ENCODE peak calls at places on chromosome 12, in eight cellular contexts. K, T, P, L, D, I, E and Y are unnamed samples.

GRCh38 chr12:130990034-130990433 is 36.3 kb downstream of the ADGRD1 start:
- DNase-seq in K (no peak), T (no peak), P (no peak), L (no peak), D (no peak), I (no peak), E (no peak), Y (no peak)

GRCh38 chr12:95763809-95764253 is 26.7 kb downstream of the NTN4 start:
- DNase-seq in K (no peak), T (no peak), P (no peak), L (no peak), D (no peak), I (peak), E (no peak), Y (no peak)

GRCh38 chr12:66684222-66684621 is 5.3 kb upstream of the GRIP1 start:
- DNase-seq in K (no peak), T (no peak), P (no peak), L (no peak), D (no peak), I (no peak), E (no peak), Y (no peak)

GRCh38 chr12:124626841-124627502 is 59.6 kb upstream of the NCOR2 start:
- DNase-seq in K (no peak), T (no peak), P (no peak), L (peak), D (no peak), I (peak), E (no peak), Y (no peak)

GRCh38 chr12:7219599-7220243 is 30.2 kb downstream of the PEX5 start:
- DNase-seq in K (peak), T (peak), P (peak), L (peak), D (no peak), I (peak), E (peak), Y (peak)

GRCh38 chr12:3604750-3605638 is 114.0 kb downstream of the PRMT8 start:
- DNase-seq in K (peak), T (no peak), P (peak), L (no peak), D (peak), I (no peak), E (no peak), Y (peak)

GRCh38 chr12:53750812-53751335 is 905 bp downstream of the CISTR start:
- DNase-seq in K (peak), T (peak), P (peak), L (peak), D (no peak), I (no peak), E (no peak), Y (peak)

GRCh38 chr12:5480953-5481300 is 49.0 kb downstream of the NTF3 start:
- DNase-seq in K (no peak), T (no peak), P (peak), L (no peak), D (no peak), I (no peak), E (no peak), Y (no peak)

GRCh38 chr12:117063162-117063911 is 35.9 kb downstream of the TESC start:
- DNase-seq in K (no peak), T (no peak), P (no peak), L (no peak), D (no peak), I (no peak), E (no peak), Y (no peak)

GRCh38 chr12:49687941-49688340 is 19.3 kb downstream of the FMNL3 start:
- DNase-seq in K (no peak), T (no peak), P (peak), L (no peak), D (no peak), I (no peak), E (no peak), Y (no peak)

GRCh38 chr12:64457036-64457435 is 5.1 kb downstream of the TBK1 start:
- DNase-seq in K (no peak), T (no peak), P (no peak), L (no peak), D (no peak), I (no peak), E (no peak), Y (no peak)

GRCh38 chr12:47946413-47947107 is 16.8 kb upstream of the TMEM106C start:
- DNase-seq in K (no peak), T (no peak), P (no peak), L (no peak), D (no peak), I (peak), E (no peak), Y (peak)

GRCh38 chr12:26410686-26411085 is 215.3 kb downstream of the SSPN start:
- DNase-seq in K (no peak), T (no peak), P (no peak), L (no peak), D (no peak), I (no peak), E (no peak), Y (no peak)

GRCh38 chr12:112906712-112907414 is at the start of gene OAS1:
- DNase-seq in K (peak), T (peak), P (no peak), L (peak), D (no peak), I (peak), E (peak), Y (peak)

GRCh38 chr12:56300644-56301464 is 724 bp upstream of the CS start:
- DNase-seq in K (peak), T (no peak), P (no peak), L (no peak), D (no peak), I (no peak), E (peak), Y (no peak)

GRCh38 chr12:52506858-52507715 is 13.1 kb downstream of the KRT5 start:
- DNase-seq in K (peak), T (no peak), P (no peak), L (no peak), D (no peak), I (peak), E (peak), Y (peak)

GRCh38 chr12:108430245-108430644 is 84.8 kb upstream of the FICD start:
- DNase-seq in K (no peak), T (no peak), P (no peak), L (no peak), D (no peak), I (peak), E (no peak), Y (no peak)

GRCh38 chr12:106978035-106978800 is 8.7 kb downstream of the MTERF2 start:
- DNase-seq in K (peak), T (no peak), P (no peak), L (peak), D (no peak), I (peak), E (no peak), Y (peak)

GRCh38 chr12:131085816-131086591 is 132.3 kb downstream of the ADGRD1 start:
- DNase-seq in K (no peak), T (no peak), P (no peak), L (peak), D (peak), I (no peak), E (no peak), Y (no peak)

GRCh38 chr12:6860942-6861341 is 6.4 kb upstream of the TPI1 start:
- DNase-seq in K (no peak), T (no peak), P (no peak), L (no peak), D (peak), I (no peak), E (no peak), Y (no peak)

GRCh38 chr12:113299619-113300237 is 35.2 kb downstream of the SLC8B1 start:
- DNase-seq in K (no peak), T (no peak), P (peak), L (peak), D (no peak), I (peak), E (no peak), Y (peak)

GRCh38 chr12:26919216-26919555 is 18.6 kb downstream of the INTS13 start:
- DNase-seq in K (no peak), T (no peak), P (no peak), L (no peak), D (no peak), I (no peak), E (no peak), Y (no peak)

GRCh38 chr12:25960176-25960575 is 1.7 kb downstream of the RASSF8 start:
- DNase-seq in K (peak), T (no peak), P (no peak), L (no peak), D (no peak), I (peak), E (peak), Y (peak)

GRCh38 chr12:15336772-15337553 is 14.7 kb downstream of the PTPRO start:
- DNase-seq in K (no peak), T (no peak), P (no peak), L (no peak), D (no peak), I (peak), E (no peak), Y (no peak)

GRCh38 chr12:59444932-59445331 is 150.9 kb upstream of the SLC16A7 start:
- DNase-seq in K (no peak), T (no peak), P (peak), L (no peak), D (no peak), I (peak), E (no peak), Y (no peak)

GRCh38 chr12:48998497-48999353 is 450 bp downstream of the DDN start:
- DNase-seq in K (no peak), T (peak), P (no peak), L (no peak), D (no peak), I (peak), E (peak), Y (peak)

GRCh38 chr12:132238487-132239248 is 90.7 kb downstream of the GALNT9 start:
- DNase-seq in K (no peak), T (no peak), P (no peak), L (no peak), D (peak), I (no peak), E (no peak), Y (no peak)

GRCh38 chr12:94198872-94199271 is 50.5 kb downstream of the PLXNC1 start:
- DNase-seq in K (no peak), T (no peak), P (peak), L (no peak), D (no peak), I (no peak), E (no peak), Y (no peak)

GRCh38 chr12:42539696-42540095 is 49.9 kb downstream of the PRICKLE1 start:
- DNase-seq in K (no peak), T (no peak), P (no peak), L (no peak), D (no peak), I (no peak), E (no peak), Y (no peak)

GRCh38 chr12:2309647-2310046 is 256.9 kb downstream of the CACNA1C start:
- DNase-seq in K (no peak), T (no peak), P (no peak), L (no peak), D (no peak), I (no peak), E (no peak), Y (no peak)

GRCh38 chr12:56150563-56150962 is 1.8 kb upstream of the MYL6B start:
- DNase-seq in K (no peak), T (no peak), P (no peak), L (no peak), D (no peak), I (peak), E (no peak), Y (no peak)

GRCh38 chr12:2301531-2302461 is 249.0 kb downstream of the CACNA1C start:
- DNase-seq in K (no peak), T (no peak), P (no peak), L (no peak), D (no peak), I (peak), E (no peak), Y (no peak)

GRCh38 chr12:2019126-2019525 is 14.9 kb upstream of the DCP1B start:
- DNase-seq in K (no peak), T (no peak), P (no peak), L (no peak), D (no peak), I (no peak), E (no peak), Y (no peak)

GRCh38 chr12:46786774-46787173 is 39.0 kb downstream of the SLC38A4 start:
- DNase-seq in K (no peak), T (no peak), P (no peak), L (no peak), D (no peak), I (peak), E (no peak), Y (no peak)

GRCh38 chr12:97404549-97404948 is 58.1 kb upstream of the RMST start:
- DNase-seq in K (peak), T (peak), P (peak), L (no peak), D (no peak), I (peak), E (peak), Y (peak)

GRCh38 chr12:83261998-83262397 is 575.3 kb downstream of the TMTC2 start:
- DNase-seq in K (no peak), T (no peak), P (no peak), L (no peak), D (no peak), I (no peak), E (no peak), Y (no peak)

GRCh38 chr12:2479866-2480510 is 314.8 kb upstream of the FKBP4 start:
- DNase-seq in K (no peak), T (no peak), P (no peak), L (no peak), D (no peak), I (no peak), E (no peak), Y (no peak)

GRCh38 chr12:80847575-80847974 is 90.2 kb downstream of the LIN7A start:
- DNase-seq in K (peak), T (no peak), P (no peak), L (no peak), D (no peak), I (no peak), E (no peak), Y (no peak)

GRCh38 chr12:122030427-122030825 is 8.7 kb downstream of the BCL7A start:
- DNase-seq in K (no peak), T (no peak), P (no peak), L (no peak), D (no peak), I (no peak), E (no peak), Y (no peak)

GRCh38 chr12:12349711-12350665 is at the start of gene MANSC1:
- DNase-seq in K (peak), T (peak), P (peak), L (peak), D (no peak), I (peak), E (peak), Y (peak)